ENCODE peak calls at places on chromosome 18, in six cellular contexts. Q is right atrium auricular region, L is lower lobe of right lung, Z is amniotic epithelial cell, T is BJ, Y is NCI-H2029. P is an unnamed sample.

GRCh38 chr18:57915848-57916596 is 112.9 kb upstream of the ATP8B1 start:
- DNase-seq in Z (no peak), Y (no peak), T (no peak), Q (no peak), L (no peak), P (no peak)

GRCh38 chr18:56645415-56646016 is 5.6 kb upstream of the WDR7 start:
- DNase-seq in Y (no peak), T (no peak), Z (peak), Q (no peak), L (no peak), P (no peak)

GRCh38 chr18:70421471-70421870 is 132.6 kb downstream of the SOCS6 start:
- DNase-seq in Z (peak), T (no peak), Y (no peak), L (no peak), Q (no peak), P (no peak)

GRCh38 chr18:73614812-73615211 is 532.8 kb downstream of the FBXO15 start:
- DNase-seq in Y (no peak), T (peak), Z (peak), Q (no peak), L (no peak), P (no peak)

GRCh38 chr18:76806301-76806700 is 16.1 kb upstream of the ZNF236 start:
- DNase-seq in Q (no peak), T (no peak), L (no peak), Z (no peak), Y (no peak), P (no peak)

GRCh38 chr18:6757966-6758365 is 28.4 kb downstream of the ARHGAP28 start:
- DNase-seq in Z (peak), T (peak), Q (no peak), Y (no peak), L (no peak), P (no peak)

GRCh38 chr18:987325-988186 is 82.9 kb downstream of the ADCYAP1 start:
- DNase-seq in T (peak), L (no peak), Z (peak), Q (no peak), Y (no peak), P (no peak)

GRCh38 chr18:22394428-22394827 is 23.3 kb downstream of the CTAGE1 start:
- DNase-seq in Y (no peak), Q (no peak), T (no peak), Z (no peak), L (no peak), P (no peak)

GRCh38 chr18:10431680-10432079 is 22.8 kb upstream of the APCDD1 start:
- DNase-seq in L (no peak), Q (no peak), T (no peak), Y (no peak), Z (no peak), P (no peak)

GRCh38 chr18:8937112-8937641 is 165.3 kb upstream of the NDUFV2 start:
- DNase-seq in Y (no peak), Z (no peak), L (no peak), T (no peak), Q (no peak), P (no peak)

GRCh38 chr18:58213445-58213844 is 169.4 kb downstream of the NEDD4L start:
- DNase-seq in Y (no peak), Q (no peak), T (peak), L (no peak), Z (peak), P (no peak)

GRCh38 chr18:37435996-37436395 is 129.6 kb downstream of the CELF4 start:
- DNase-seq in Y (no peak), Q (no peak), T (no peak), Z (no peak), L (no peak), P (peak)

GRCh38 chr18:23703057-23703986 is 14.1 kb downstream of the LAMA3 start:
- DNase-seq in Z (peak), Y (peak), T (no peak), L (no peak), Q (no peak), P (peak)

GRCh38 chr18:25898965-25899364 is 191.4 kb downstream of the SS18 start:
- DNase-seq in L (no peak), Q (no peak), Y (no peak), Z (no peak), T (no peak), P (no peak)

GRCh38 chr18:78902795-78903435 is 76.7 kb upstream of the SALL3 start:
- DNase-seq in Z (no peak), Y (no peak), T (no peak), Q (peak), L (no peak), P (no peak)

GRCh38 chr18:77530732-77531131 is 281.1 kb downstream of the GALR1 start:
- DNase-seq in L (no peak), T (no peak), Z (no peak), Y (no peak), Q (no peak), P (no peak)

GRCh38 chr18:12059334-12060181 is 34.1 kb upstream of the ANKRD62 start:
- DNase-seq in L (no peak), T (no peak), Y (no peak), Z (no peak), Q (no peak), P (no peak)

GRCh38 chr18:51668101-51668500 is 470.6 kb upstream of the MEX3C start:
- DNase-seq in L (peak), Z (peak), Q (no peak), Y (no peak), T (no peak), P (peak)

GRCh38 chr18:67508146-67508545 is 8.4 kb downstream of the DSEL start:
- DNase-seq in L (no peak), Y (no peak), Q (no peak), T (no peak), Z (no peak), P (no peak)

GRCh38 chr18:21599585-21600525 is 649 bp downstream of the ESCO1 start:
- DNase-seq in Q (no peak), Z (no peak), T (no peak), L (peak), Y (peak), P (no peak)

GRCh38 chr18:35110554-35111058 is 69.4 kb downstream of the MAPRE2 start:
- DNase-seq in L (no peak), Z (peak), Q (no peak), Y (no peak), T (no peak), P (no peak)

GRCh38 chr18:31430072-31430471 is 17.5 kb upstream of the DSG3 start:
- DNase-seq in L (no peak), Y (no peak), T (no peak), Q (no peak), Z (no peak), P (no peak)

GRCh38 chr18:2547477-2548087 is 23.7 kb downstream of the METTL4 start:
- DNase-seq in T (no peak), L (no peak), Y (peak), Z (peak), Q (no peak), P (no peak)

GRCh38 chr18:58314284-58314683 is 270.3 kb downstream of the NEDD4L start:
- DNase-seq in Z (peak), Q (peak), Y (no peak), T (peak), L (peak), P (no peak)

GRCh38 chr18:11488175-11488574 is 121.2 kb upstream of the SLC35G4 start:
- DNase-seq in Z (peak), T (no peak), L (no peak), Y (no peak), Q (no peak), P (no peak)

GRCh38 chr18:7755753-7756475 is 188.8 kb downstream of the PTPRM start:
- DNase-seq in Y (no peak), Z (peak), T (no peak), Q (no peak), L (no peak), P (no peak)

GRCh38 chr18:54561864-54562263 is 29.2 kb upstream of the DYNAP start:
- DNase-seq in Z (no peak), Y (no peak), L (no peak), T (no peak), Q (no peak), P (no peak)

GRCh38 chr18:44697315-44697714 is 16.6 kb downstream of the SETBP1 start:
- DNase-seq in Q (no peak), Y (no peak), L (no peak), T (no peak), Z (no peak), P (no peak)

GRCh38 chr18:31723998-31724711 is 36.5 kb downstream of the SLC25A52 start:
- DNase-seq in T (no peak), L (peak), Y (no peak), Q (peak), Z (no peak), P (no peak)

GRCh38 chr18:22324191-22325131 is 93.3 kb downstream of the CTAGE1 start:
- DNase-seq in L (peak), T (no peak), Y (no peak), Q (no peak), Z (peak), P (no peak)

GRCh38 chr18:12031836-12032235 is 50.5 kb downstream of the IMPA2 start:
- DNase-seq in L (no peak), Y (no peak), Z (peak), T (peak), Q (no peak), P (no peak)

GRCh38 chr18:65938592-65939372 is 188.0 kb downstream of the CDH7 start:
- DNase-seq in T (no peak), L (no peak), Y (peak), Z (no peak), Q (no peak), P (peak)

GRCh38 chr18:23619388-23619873 is 33.1 kb upstream of the NPC1 start:
- DNase-seq in L (peak), Q (peak), T (no peak), Z (peak), Y (no peak), P (no peak)

GRCh38 chr18:36045241-36045999 is 21.9 kb downstream of the RPRD1A start:
- DNase-seq in Y (no peak), L (no peak), Q (no peak), T (no peak), Z (no peak), P (no peak)

GRCh38 chr18:49907346-49907929 is 94.1 kb upstream of the ACAA2 start:
- DNase-seq in Z (peak), Y (peak), T (no peak), L (no peak), Q (no peak), P (no peak)

GRCh38 chr18:34977787-34978532 is 63.3 kb upstream of the MAPRE2 start:
- DNase-seq in T (no peak), Z (peak), L (peak), Q (peak), Y (peak), P (no peak)

GRCh38 chr18:50665015-50665414 is 105.1 kb downstream of the MAPK4 start:
- DNase-seq in Y (no peak), Z (no peak), Q (no peak), L (no peak), T (no peak), P (no peak)

GRCh38 chr18:9705183-9705864 is 2.8 kb upstream of the RAB31 start:
- DNase-seq in L (no peak), Y (no peak), Q (peak), Z (peak), T (peak), P (no peak)

GRCh38 chr18:47109049-47109448 is 41.3 kb downstream of the HDHD2 start:
- DNase-seq in T (no peak), Z (no peak), Y (no peak), L (no peak), Q (no peak), P (no peak)

P was measured in GDM1.